ENCODE peak calls at places on chromosome 4, in five cellular contexts. One of them, this sample, is unnamed.

GRCh38 chr4:85569730-85570299 is 94.9 kb downstream of the ARHGAP24 start:
- DNase-seq in tibial artery: no peak
- DNase-seq in cardiac fibroblast: no peak
- DNase-seq in spleen: no peak
- DNase-seq in left ventricle myocardium inferior: no peak
- DNase-seq in this sample: no peak

GRCh38 chr4:67160409-67160808 is 384.9 kb downstream of the CENPC start:
- DNase-seq in tibial artery: no peak
- DNase-seq in spleen: no peak
- DNase-seq in cardiac fibroblast: no peak
- DNase-seq in left ventricle myocardium inferior: no peak
- DNase-seq in this sample: no peak

GRCh38 chr4:112652216-112652615 is 15.3 kb downstream of the LARP7 start:
- DNase-seq in spleen: no peak
- DNase-seq in left ventricle myocardium inferior: no peak
- DNase-seq in cardiac fibroblast: no peak
- DNase-seq in tibial artery: no peak
- DNase-seq in this sample: no peak

GRCh38 chr4:52743444-52744019 is 7.7 kb downstream of the ERVMER34-1 start:
- DNase-seq in spleen: no peak
- DNase-seq in tibial artery: no peak
- DNase-seq in cardiac fibroblast: no peak
- DNase-seq in left ventricle myocardium inferior: no peak
- DNase-seq in this sample: no peak

GRCh38 chr4:89288430-89288829 is 19.2 kb downstream of the GPRIN3 start:
- DNase-seq in tibial artery: no peak
- DNase-seq in spleen: no peak
- DNase-seq in cardiac fibroblast: no peak
- DNase-seq in left ventricle myocardium inferior: no peak
- DNase-seq in this sample: no peak

GRCh38 chr4:7383251-7383650 is 51.5 kb downstream of the PSAPL1 start:
- DNase-seq in left ventricle myocardium inferior: no peak
- DNase-seq in spleen: no peak
- DNase-seq in tibial artery: peak; percentile 25
- DNase-seq in cardiac fibroblast: no peak
- DNase-seq in this sample: no peak

GRCh38 chr4:87025614-87026041 is 90.8 kb downstream of the AFF1 start:
- DNase-seq in spleen: no peak
- DNase-seq in cardiac fibroblast: no peak
- DNase-seq in left ventricle myocardium inferior: no peak
- DNase-seq in tibial artery: no peak
- DNase-seq in this sample: no peak

GRCh38 chr4:78061939-78062603 is 4.9 kb downstream of the FRAS1 start:
- DNase-seq in spleen: no peak
- DNase-seq in cardiac fibroblast: no peak
- DNase-seq in left ventricle myocardium inferior: no peak
- DNase-seq in tibial artery: no peak
- DNase-seq in this sample: no peak

GRCh38 chr4:115515379-115516171 is 402.2 kb upstream of the NDST4 start:
- DNase-seq in cardiac fibroblast: no peak
- DNase-seq in tibial artery: no peak
- DNase-seq in spleen: no peak
- DNase-seq in left ventricle myocardium inferior: no peak
- DNase-seq in this sample: no peak

GRCh38 chr4:155367608-155368007 is 9.2 kb downstream of the MAP9 start:
- DNase-seq in tibial artery: no peak
- DNase-seq in spleen: no peak
- DNase-seq in cardiac fibroblast: no peak
- DNase-seq in left ventricle myocardium inferior: no peak
- DNase-seq in this sample: no peak

GRCh38 chr4:71456841-71457240 is 118.0 kb downstream of the SLC4A4 start:
- DNase-seq in tibial artery: no peak
- DNase-seq in cardiac fibroblast: peak; percentile 61
- DNase-seq in left ventricle myocardium inferior: no peak
- DNase-seq in spleen: no peak
- DNase-seq in this sample: peak; percentile 90

GRCh38 chr4:184940500-184940899 is 77.8 kb upstream of the HELT start:
- DNase-seq in left ventricle myocardium inferior: no peak
- DNase-seq in cardiac fibroblast: no peak
- DNase-seq in spleen: no peak
- DNase-seq in tibial artery: no peak
- DNase-seq in this sample: no peak

GRCh38 chr4:32574803-32575202 is 1854.6 kb downstream of the PCDH7 start:
- DNase-seq in cardiac fibroblast: no peak
- DNase-seq in spleen: no peak
- DNase-seq in tibial artery: no peak
- DNase-seq in left ventricle myocardium inferior: no peak
- DNase-seq in this sample: no peak

GRCh38 chr4:177448850-177449249 is 6.6 kb upstream of the AGA start:
- DNase-seq in cardiac fibroblast: peak; percentile 59
- DNase-seq in tibial artery: no peak
- DNase-seq in left ventricle myocardium inferior: no peak
- DNase-seq in spleen: no peak
- DNase-seq in this sample: no peak

GRCh38 chr4:122480023-122480422 is 23.5 kb upstream of the IL2 start:
- DNase-seq in cardiac fibroblast: peak; percentile 78
- DNase-seq in tibial artery: no peak
- DNase-seq in spleen: no peak
- DNase-seq in left ventricle myocardium inferior: no peak
- DNase-seq in this sample: peak; percentile 70

GRCh38 chr4:54542540-54543041 is 115.2 kb upstream of the KIT start:
- DNase-seq in cardiac fibroblast: peak; percentile 11
- DNase-seq in tibial artery: no peak
- DNase-seq in spleen: no peak
- DNase-seq in left ventricle myocardium inferior: no peak
- DNase-seq in this sample: peak; percentile 83

GRCh38 chr4:131764730-131765129 is 1384.4 kb upstream of the PCDH10 start:
- DNase-seq in cardiac fibroblast: no peak
- DNase-seq in tibial artery: no peak
- DNase-seq in spleen: peak; percentile 68
- DNase-seq in left ventricle myocardium inferior: no peak
- DNase-seq in this sample: no peak

GRCh38 chr4:3801931-3802550 is 35.9 kb downstream of the ADRA2C start:
- DNase-seq in cardiac fibroblast: no peak
- DNase-seq in spleen: peak; percentile 54
- DNase-seq in tibial artery: no peak
- DNase-seq in left ventricle myocardium inferior: no peak
- DNase-seq in this sample: no peak

GRCh38 chr4:91826186-91826585 is 477.6 kb upstream of the GRID2 start:
- DNase-seq in tibial artery: no peak
- DNase-seq in cardiac fibroblast: peak; percentile 32
- DNase-seq in spleen: no peak
- DNase-seq in left ventricle myocardium inferior: no peak
- DNase-seq in this sample: peak; percentile 1

GRCh38 chr4:153115322-153116100 is 88.7 kb upstream of the TRIM2 start:
- DNase-seq in cardiac fibroblast: peak; percentile 54
- DNase-seq in left ventricle myocardium inferior: no peak
- DNase-seq in tibial artery: no peak
- DNase-seq in spleen: no peak
- DNase-seq in this sample: peak; percentile 66

GRCh38 chr4:89316187-89316586 is 8.6 kb upstream of the GPRIN3 start:
- DNase-seq in tibial artery: no peak
- DNase-seq in cardiac fibroblast: no peak
- DNase-seq in left ventricle myocardium inferior: no peak
- DNase-seq in spleen: no peak
- DNase-seq in this sample: no peak

GRCh38 chr4:2274320-2275043 is 12.6 kb upstream of the MXD4 start:
- DNase-seq in cardiac fibroblast: no peak
- DNase-seq in tibial artery: no peak
- DNase-seq in left ventricle myocardium inferior: no peak
- DNase-seq in spleen: peak; percentile 58
- DNase-seq in this sample: no peak

GRCh38 chr4:52611030-52611555 is 48.0 kb downstream of the USP46 start:
- DNase-seq in cardiac fibroblast: no peak
- DNase-seq in left ventricle myocardium inferior: no peak
- DNase-seq in spleen: no peak
- DNase-seq in tibial artery: no peak
- DNase-seq in this sample: no peak

GRCh38 chr4:5967783-5968182 is 50.4 kb downstream of the C4orf50 start:
- DNase-seq in cardiac fibroblast: no peak
- DNase-seq in spleen: peak; percentile 55
- DNase-seq in left ventricle myocardium inferior: no peak
- DNase-seq in tibial artery: peak; percentile 20
- DNase-seq in this sample: no peak

GRCh38 chr4:100517864-100518341 is at the start of gene EMCN:
- DNase-seq in tibial artery: no peak
- DNase-seq in left ventricle myocardium inferior: no peak
- DNase-seq in cardiac fibroblast: peak; percentile 76
- DNase-seq in spleen: no peak
- DNase-seq in this sample: no peak

GRCh38 chr4:13289391-13289790 is 194.7 kb downstream of the RAB28 start:
- DNase-seq in spleen: no peak
- DNase-seq in tibial artery: no peak
- DNase-seq in left ventricle myocardium inferior: no peak
- DNase-seq in cardiac fibroblast: peak; percentile 57
- DNase-seq in this sample: peak; percentile 69

GRCh38 chr4:101238706-101239105 is 108.6 kb downstream of the PPP3CA start:
- DNase-seq in cardiac fibroblast: peak; percentile 78
- DNase-seq in left ventricle myocardium inferior: no peak
- DNase-seq in tibial artery: no peak
- DNase-seq in spleen: no peak
- DNase-seq in this sample: no peak

GRCh38 chr4:77193046-77193445 is 36.0 kb downstream of the CCNG2 start:
- DNase-seq in cardiac fibroblast: no peak
- DNase-seq in spleen: no peak
- DNase-seq in left ventricle myocardium inferior: no peak
- DNase-seq in tibial artery: no peak
- DNase-seq in this sample: no peak

GRCh38 chr4:64581422-64581821 is 172.2 kb upstream of the TECRL start:
- DNase-seq in spleen: no peak
- DNase-seq in cardiac fibroblast: peak; percentile 61
- DNase-seq in tibial artery: no peak
- DNase-seq in left ventricle myocardium inferior: no peak
- DNase-seq in this sample: peak; percentile 33

GRCh38 chr4:174714393-174715211 is 114.4 kb downstream of the GLRA3 start:
- DNase-seq in tibial artery: no peak
- DNase-seq in spleen: no peak
- DNase-seq in cardiac fibroblast: peak; percentile 74
- DNase-seq in left ventricle myocardium inferior: no peak
- DNase-seq in this sample: peak; percentile 49

GRCh38 chr4:157792716-157793115 is 380.1 kb downstream of the GASK1B start:
- DNase-seq in tibial artery: no peak
- DNase-seq in spleen: no peak
- DNase-seq in cardiac fibroblast: no peak
- DNase-seq in left ventricle myocardium inferior: no peak
- DNase-seq in this sample: peak; percentile 15

GRCh38 chr4:42519803-42520417 is 122.6 kb downstream of the SHISA3 start:
- DNase-seq in cardiac fibroblast: peak; percentile 73
- DNase-seq in tibial artery: no peak
- DNase-seq in spleen: no peak
- DNase-seq in left ventricle myocardium inferior: no peak
- DNase-seq in this sample: peak; percentile 47
- TF ChIP-seq CTCF in cardiac fibroblast: peak; percentile 47
- TF ChIP-seq CTCF in tibial artery: peak; percentile 71
- TF ChIP-seq CTCF in spleen: peak; percentile 64
- TF ChIP-seq CTCF in left ventricle myocardium inferior: peak; percentile 76
- TF ChIP-seq CTCF in this sample: peak; percentile 52

GRCh38 chr4:190017357-190018200 is 9.5 kb downstream of the FRG2 start:
- DNase-seq in left ventricle myocardium inferior: no peak
- DNase-seq in cardiac fibroblast: no peak
- DNase-seq in spleen: peak; percentile 47
- DNase-seq in tibial artery: no peak
- DNase-seq in this sample: no peak

GRCh38 chr4:190014771-190015537 is 12.1 kb downstream of the FRG2 start:
- DNase-seq in cardiac fibroblast: peak; percentile 21
- DNase-seq in spleen: peak; percentile 73
- DNase-seq in left ventricle myocardium inferior: no peak
- DNase-seq in tibial artery: no peak
- DNase-seq in this sample: no peak

GRCh38 chr4:190016369-190017289 is 10.4 kb downstream of the FRG2 start:
- DNase-seq in cardiac fibroblast: no peak
- DNase-seq in left ventricle myocardium inferior: no peak
- DNase-seq in tibial artery: no peak
- DNase-seq in spleen: peak; percentile 54
- DNase-seq in this sample: no peak

GRCh38 chr4:190018201-190018920 is 8.7 kb downstream of the FRG2 start:
- DNase-seq in left ventricle myocardium inferior: no peak
- DNase-seq in spleen: peak; percentile 55
- DNase-seq in tibial artery: no peak
- DNase-seq in cardiac fibroblast: no peak
- DNase-seq in this sample: no peak

GRCh38 chr4:190015538-190016368 is 11.3 kb downstream of the FRG2 start:
- DNase-seq in left ventricle myocardium inferior: no peak
- DNase-seq in spleen: no peak
- DNase-seq in cardiac fibroblast: no peak
- DNase-seq in tibial artery: no peak
- DNase-seq in this sample: no peak
- H3K4me3 ChIP-seq in left ventricle myocardium inferior: no peak overlapping the region
- H3K4me3 ChIP-seq in spleen: no peak overlapping the region
- H3K4me3 ChIP-seq in cardiac fibroblast: no peak overlapping the region
- H3K4me3 ChIP-seq in tibial artery: no peak overlapping the region
- H3K4me3 ChIP-seq in this sample: no peak overlapping the region

GRCh38 chr4:39846135-39846534 is 131.6 kb downstream of the PDS5A start:
- DNase-seq in spleen: no peak
- DNase-seq in left ventricle myocardium inferior: no peak
- DNase-seq in tibial artery: no peak
- DNase-seq in cardiac fibroblast: no peak
- DNase-seq in this sample: peak; percentile 19

GRCh38 chr4:39846705-39847104 is 131.0 kb downstream of the PDS5A start:
- DNase-seq in spleen: no peak
- DNase-seq in tibial artery: no peak
- DNase-seq in left ventricle myocardium inferior: no peak
- DNase-seq in cardiac fibroblast: no peak
- DNase-seq in this sample: no peak

GRCh38 chr4:39855909-39856512 is 121.7 kb downstream of the PDS5A start:
- DNase-seq in cardiac fibroblast: peak; percentile 15
- DNase-seq in tibial artery: no peak
- DNase-seq in left ventricle myocardium inferior: no peak
- DNase-seq in spleen: no peak
- DNase-seq in this sample: peak; percentile 6

GRCh38 chr4:39850727-39851126 is 127.0 kb downstream of the PDS5A start:
- DNase-seq in left ventricle myocardium inferior: no peak
- DNase-seq in cardiac fibroblast: no peak
- DNase-seq in spleen: no peak
- DNase-seq in tibial artery: no peak
- DNase-seq in this sample: no peak
- TF ChIP-seq CTCF in left ventricle myocardium inferior: no peak
- TF ChIP-seq CTCF in cardiac fibroblast: no peak
- TF ChIP-seq CTCF in spleen: no peak
- TF ChIP-seq CTCF in tibial artery: no peak
- TF ChIP-seq CTCF in this sample: no peak

GRCh38 chr4:10019521-10020051 is 1.7 kb downstream of the SLC2A9 start:
- DNase-seq in spleen: no peak
- DNase-seq in tibial artery: no peak
- DNase-seq in left ventricle myocardium inferior: peak; percentile 50
- DNase-seq in cardiac fibroblast: no peak
- DNase-seq in this sample: no peak

GRCh38 chr4:10022346-10023049 is 1.2 kb upstream of the SLC2A9 start:
- DNase-seq in spleen: no peak
- DNase-seq in cardiac fibroblast: no peak
- DNase-seq in left ventricle myocardium inferior: peak; percentile 61
- DNase-seq in tibial artery: no peak
- DNase-seq in this sample: no peak

GRCh38 chr4:10020106-10020505 is 1.2 kb downstream of the SLC2A9 start:
- DNase-seq in cardiac fibroblast: no peak
- DNase-seq in spleen: no peak
- DNase-seq in tibial artery: no peak
- DNase-seq in left ventricle myocardium inferior: no peak
- DNase-seq in this sample: no peak

GRCh38 chr4:10023050-10023419 is 1.7 kb upstream of the SLC2A9 start:
- DNase-seq in left ventricle myocardium inferior: no peak
- DNase-seq in tibial artery: no peak
- DNase-seq in spleen: no peak
- DNase-seq in cardiac fibroblast: no peak
- DNase-seq in this sample: no peak

GRCh38 chr4:10020871-10021676 is at the start of gene SLC2A9:
- DNase-seq in cardiac fibroblast: peak; percentile 74
- DNase-seq in left ventricle myocardium inferior: peak; percentile 34
- DNase-seq in spleen: peak; percentile 76
- DNase-seq in tibial artery: no peak
- DNase-seq in this sample: no peak
- H3K4me3 ChIP-seq in cardiac fibroblast: peak within 1 kb of the TSS; percentile 14
- H3K4me3 ChIP-seq in left ventricle myocardium inferior: peak within 1 kb of the TSS; percentile 27
- H3K4me3 ChIP-seq in spleen: no peak within 1 kb of the TSS
- H3K4me3 ChIP-seq in tibial artery: peak within 1 kb of the TSS; percentile 22
- H3K4me3 ChIP-seq in this sample: no peak within 1 kb of the TSS

This sample was measured in brain microvascular endothelial cell.